ENCODE peak calls at places on chromosomes 11 and 22, in four cellular contexts. T, D, F and L are unnamed samples.

GRCh38 chr22:28048529-28048928 is 129.5 kb upstream of the PITPNB start:
- DNase-seq in T (no peak), D (no peak), F (no peak), L (no peak)

GRCh38 chr11:130781906-130782305 is 134.4 kb downstream of the SNX19 start:
- DNase-seq in T (no peak), D (no peak), F (no peak), L (no peak)

GRCh38 chr11:103877221-103877620 is 159.2 kb upstream of the DDI1 start:
- DNase-seq in T (no peak), D (no peak), F (no peak), L (no peak)

GRCh38 chr11:12017243-12017678 is 8.8 kb upstream of the DKK3 start:
- DNase-seq in T (no peak), D (no peak), F (no peak), L (no peak)

GRCh38 chr11:99937330-99937729 is 749.8 kb upstream of the ARHGAP42 start:
- DNase-seq in T (no peak), D (no peak), F (no peak), L (peak)

GRCh38 chr11:96098511-96099241 is 174.8 kb upstream of the MTMR2 start:
- DNase-seq in T (no peak), D (no peak), F (no peak), L (no peak)

GRCh38 chr22:37154925-37155712 is 5.4 kb upstream of the IL2RB start:
- DNase-seq in T (no peak), D (no peak), F (no peak), L (no peak)

GRCh38 chr11:19551454-19551853 is 161.2 kb upstream of the NAV2 start:
- DNase-seq in T (no peak), D (no peak), F (no peak), L (no peak)

GRCh38 chr22:24209016-24209415 is 27.7 kb downstream of the SUSD2 start:
- DNase-seq in T (no peak), D (no peak), F (no peak), L (no peak)

GRCh38 chr22:20459862-20460261 is 22.2 kb upstream of the SCARF2 start:
- DNase-seq in T (no peak), D (no peak), F (no peak), L (no peak)

GRCh38 chr11:116641561-116642045 is 131.2 kb downstream of the BUD13 start:
- DNase-seq in T (peak), D (peak), F (no peak), L (peak)

GRCh38 chr11:103541186-103541795 is 432.1 kb downstream of the DYNC2H1 start:
- DNase-seq in T (peak), D (no peak), F (no peak), L (no peak)